ENCODE peak calls at places on chromosomes 4 and X, in ten cellular contexts. D is heart right ventricle; M is fibroblast of lung; Y is keratinocyte; B is IMR-90; V is HCT116; U is A549; E is CD8-positive, alpha-beta T cell; F is fibroblast of the aortic adventitia; Z is lung. H is an unnamed sample.

GRCh38 chr4:166174717-166175510 is 301.9 kb downstream of the TLL1 start:
- DNase-seq in V (no peak), M (no peak), B (no peak), U (no peak), D (no peak), Z (no peak), Y (no peak), F (no peak), E (no peak), H (no peak)

GRCh38 chr4:43330288-43330687 is 437.8 kb downstream of the GRXCR1 start:
- DNase-seq in B (peak), V (no peak), M (peak), Z (no peak), D (no peak), U (no peak), E (no peak), Y (peak), F (peak), H (peak)

GRCh38 chrX:10795721-10796120 is 175.3 kb upstream of the MID1 start:
- DNase-seq in V (no peak), F (peak), D (no peak), B (no peak), Z (no peak), Y (no peak), E (no peak), M (no peak), U (no peak), H (no peak)

GRCh38 chr4:41934813-41935651 is at the start of gene TMEM33:
- DNase-seq in M (peak), E (peak), D (peak), U (peak), Z (peak), V (peak), Y (peak), B (peak), F (peak), H (peak)

GRCh38 chr4:8728536-8729407 is 136.2 kb downstream of the CPZ start:
- DNase-seq in V (no peak), U (no peak), Z (no peak), M (no peak), Y (no peak), E (no peak), F (no peak), D (no peak), B (no peak), H (no peak)

GRCh38 chr4:7041851-7042696 is 1.1 kb upstream of the TADA2B start:
- DNase-seq in F (peak), M (no peak), D (peak), E (no peak), B (peak), V (no peak), U (no peak), Z (peak), Y (no peak), H (no peak)

GRCh38 chrX:80808854-80809493 is 703 bp downstream of the BRWD3 start:
- DNase-seq in Z (no peak), E (peak), Y (no peak), F (no peak), B (no peak), D (peak), V (no peak), U (peak), M (peak), H (no peak)

GRCh38 chrX:131072871-131073571 is 14.9 kb downstream of the ARHGAP36 start:
- DNase-seq in U (no peak), F (no peak), D (no peak), V (no peak), E (no peak), M (no peak), B (no peak), Z (no peak), Y (no peak), H (no peak)

GRCh38 chr4:10083331-10083769 is 33.2 kb downstream of the WDR1 start:
- DNase-seq in M (no peak), Z (no peak), Y (no peak), V (no peak), B (no peak), D (no peak), F (no peak), U (no peak), E (no peak), H (no peak)

GRCh38 chr4:127870688-127871087 is 10.0 kb upstream of the PLK4 start:
- DNase-seq in D (peak), V (no peak), Y (peak), B (peak), U (no peak), Z (peak), E (no peak), F (peak), M (peak), H (peak)

GRCh38 chr4:113499696-113500095 is 261.8 kb downstream of the CAMK2D start:
- DNase-seq in Y (no peak), Z (no peak), B (peak), U (no peak), F (peak), V (no peak), E (no peak), M (peak), D (no peak), H (peak)

GRCh38 chr4:70700712-70701111 is 12.4 kb downstream of the UTP3 start:
- DNase-seq in Z (no peak), M (no peak), D (no peak), E (no peak), F (no peak), U (no peak), V (no peak), B (no peak), Y (no peak), H (no peak)

GRCh38 chr4:176238157-176238608 is 30.8 kb downstream of the ASB5 start:
- DNase-seq in D (peak), M (peak), B (peak), E (no peak), V (no peak), Y (no peak), U (no peak), Z (no peak), F (peak), H (peak)

GRCh38 chr4:1045193-1045594 is 33.8 kb downstream of the FGFRL1 start:
- DNase-seq in U (no peak), M (no peak), D (no peak), F (no peak), E (no peak), B (no peak), Y (no peak), V (no peak), Z (no peak), H (no peak)

GRCh38 chr4:1042352-1043025 is 31.1 kb downstream of the FGFRL1 start:
- DNase-seq in E (no peak), Y (no peak), U (no peak), B (no peak), M (no peak), Z (no peak), F (no peak), D (no peak), V (no peak), H (no peak)

GRCh38 chr4:1043162-1043561 is 31.7 kb downstream of the FGFRL1 start:
- DNase-seq in M (no peak), Z (no peak), U (no peak), E (no peak), D (no peak), V (no peak), F (no peak), Y (no peak), B (no peak), H (no peak)

GRCh38 chr4:1044469-1045192 is 33.2 kb downstream of the FGFRL1 start:
- DNase-seq in U (no peak), V (no peak), B (no peak), F (no peak), M (no peak), D (no peak), E (no peak), Z (no peak), Y (no peak), H (no peak)

GRCh38 chr4:1043658-1044468 is 32.4 kb downstream of the FGFRL1 start:
- DNase-seq in M (peak), F (peak), Z (peak), E (no peak), V (peak), B (peak), Y (peak), U (peak), D (peak), H (peak)
- H3K4me3 ChIP-seq in M (peak), F (peak), Z (no peak), E (no peak), V (peak), B (no peak), Y (no peak), U (peak), D (no peak), H (peak)

GRCh38 chrX:136608295-136608933 is 39.5 kb upstream of the CD40LG start:
- DNase-seq in F (peak), D (peak), Y (no peak), V (peak), E (peak), U (no peak), M (peak), B (no peak), Z (no peak), H (no peak)
- TF ChIP-seq CTCF in F (peak), D (peak), Y (peak), V (peak), E (peak), U (peak), M (peak), B (peak), Z (peak), H (no peak)

GRCh38 chr4:125319311-125319710 is 4.6 kb downstream of the FAT4 start:
- DNase-seq in Z (no peak), M (no peak), E (no peak), D (no peak), U (no peak), Y (no peak), F (peak), B (peak), V (no peak), H (no peak)

GRCh38 chr4:125322363-125322730 is 7.6 kb downstream of the FAT4 start:
- DNase-seq in M (peak), F (peak), B (peak), U (no peak), V (no peak), Y (no peak), E (no peak), D (peak), Z (no peak), H (no peak)

GRCh38 chr4:125321709-125322362 is 7.1 kb downstream of the FAT4 start:
- DNase-seq in V (no peak), D (no peak), B (peak), E (no peak), M (peak), Y (peak), U (no peak), Z (no peak), F (peak), H (no peak)

GRCh38 chr4:125325733-125326132 is 11.0 kb downstream of the FAT4 start:
- DNase-seq in U (no peak), M (no peak), V (no peak), Z (no peak), D (no peak), F (no peak), E (no peak), B (no peak), Y (no peak), H (no peak)

DNA sequence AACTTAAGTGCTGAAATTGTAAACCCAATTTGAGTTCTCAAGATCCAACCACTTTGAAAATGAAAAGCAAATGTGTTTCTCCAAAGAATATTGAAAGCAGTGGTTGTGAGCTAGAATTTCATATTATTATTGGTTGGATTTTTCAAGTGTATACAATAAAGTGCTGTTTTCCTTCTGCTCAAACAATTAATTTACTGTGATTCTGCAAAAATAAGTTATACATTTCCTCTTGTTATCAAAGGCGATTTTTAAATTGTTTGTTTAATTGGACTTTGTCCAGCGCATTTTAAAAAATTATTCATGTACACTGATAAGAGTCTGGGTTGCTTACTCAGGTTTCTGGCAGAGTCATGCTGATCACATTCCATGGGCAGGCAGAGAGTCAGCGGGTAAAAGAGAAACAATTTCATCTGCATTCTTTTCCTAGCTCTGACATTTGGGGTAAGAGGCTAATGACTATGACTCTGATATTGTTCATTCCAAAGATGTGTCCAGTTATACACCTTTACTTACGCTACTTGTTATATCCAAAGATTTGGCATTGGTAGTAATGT is 8.9 kb downstream of the FAT4 start:
- DNase-seq in M (peak), E (no peak), B (peak), U (no peak), V (no peak), F (peak), D (peak), Z (no peak), Y (no peak), H (no peak)
- H3K4me3 ChIP-seq in M (peak), E (no peak), B (no peak), U (no peak), V (no peak), F (peak), D (peak), Z (no peak), Y (no peak), H (no peak)

GRCh38 chr4:24274401-24275035 is 309.8 kb downstream of the DHX15 start:
- DNase-seq in V (no peak), Z (no peak), U (no peak), D (no peak), B (peak), Y (peak), E (no peak), M (peak), F (peak), H (no peak)

GRCh38 chr4:24279911-24280375 is 304.4 kb downstream of the DHX15 start:
- DNase-seq in E (no peak), D (no peak), V (no peak), F (no peak), Z (no peak), U (no peak), Y (no peak), M (no peak), B (no peak), H (no peak)

GRCh38 chr4:24278693-24279092 is 305.7 kb downstream of the DHX15 start:
- DNase-seq in D (no peak), Z (no peak), F (no peak), M (peak), V (no peak), U (no peak), E (no peak), Y (no peak), B (peak), H (no peak)

GRCh38 chr4:24282446-24282845 is 301.9 kb downstream of the DHX15 start:
- DNase-seq in Y (no peak), E (no peak), D (no peak), M (no peak), Z (no peak), B (no peak), F (no peak), U (no peak), V (no peak), H (no peak)

DNA sequence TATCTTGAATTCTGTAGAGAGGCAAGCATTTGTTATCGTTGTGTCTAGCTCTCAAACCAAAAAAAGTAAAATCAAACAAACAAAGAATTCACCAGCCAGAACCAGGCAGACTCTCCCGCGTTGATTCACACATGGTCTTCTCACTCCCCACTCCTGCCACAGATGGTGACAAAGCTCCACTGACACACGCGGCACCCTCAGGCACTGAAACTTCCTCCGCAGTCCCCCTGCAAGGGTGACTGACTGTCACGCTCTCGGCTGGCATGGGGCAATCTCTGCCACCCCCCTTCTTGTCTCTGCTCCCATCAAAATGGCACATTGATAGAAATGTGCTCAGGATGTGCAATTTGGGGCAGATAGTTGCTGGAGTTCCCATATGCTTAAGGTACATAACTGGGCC is 304.9 kb downstream of the DHX15 start:
- DNase-seq in F (no peak), D (no peak), E (no peak), U (no peak), Y (no peak), V (no peak), Z (no peak), M (no peak), B (no peak), H (no peak)
- TF ChIP-seq CTCF in F (no peak), D (no peak), E (no peak), U (no peak), Y (no peak), V (no peak), Z (no peak), M (no peak), B (no peak), H (no peak)

DNA sequence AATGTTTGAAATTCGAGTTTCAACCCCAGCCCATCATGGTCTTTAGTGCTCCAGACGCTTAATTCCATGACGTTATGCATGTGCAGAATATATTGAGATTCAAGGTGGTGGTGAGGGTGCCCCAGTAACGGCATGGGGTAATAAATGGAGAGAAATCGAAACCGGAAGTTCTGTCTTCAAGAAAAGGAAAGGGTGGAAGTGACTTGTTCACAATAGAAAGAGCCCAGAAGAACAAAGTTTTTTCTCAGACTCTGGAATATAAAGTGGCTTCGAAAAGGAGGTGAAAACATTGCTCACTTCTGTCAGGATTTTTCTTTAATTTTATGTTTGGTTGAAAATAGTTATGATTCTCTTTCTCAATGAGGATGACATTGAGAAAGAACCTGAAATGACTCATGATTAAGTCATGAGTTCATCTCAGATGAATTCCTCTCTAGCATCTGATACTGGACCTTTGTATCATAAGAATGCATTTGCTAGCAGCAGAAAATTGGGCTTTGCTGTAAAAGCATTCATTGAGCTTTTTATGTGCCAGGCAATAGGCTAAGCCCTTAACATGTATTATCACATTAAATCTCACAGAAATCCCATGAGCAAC is 798 bp upstream of the DDX60L start:
- DNase-seq in E (peak), Y (no peak), D (peak), M (peak), F (peak), U (peak), B (peak), V (peak), Z (no peak), H (no peak)
- H3K4me3 ChIP-seq in E (peak), Y (peak), D (peak), M (peak), F (peak), U (peak), B (peak), V (peak), Z (no peak), H (peak)

GRCh38 chrX:114959729-114960128 is 57.7 kb downstream of the IL13RA2 start:
- DNase-seq in F (peak), E (no peak), B (peak), V (no peak), D (no peak), Y (no peak), M (peak), U (no peak), Z (no peak), H (peak)
- TF ChIP-seq CTCF in F (peak), E (no peak), B (peak), V (peak), D (peak), Y (no peak), M (peak), U (no peak), Z (no peak), H (no peak)

H was measured in HFF-Myc.